ENCODE peak calls at places on chromosomes 12 and 14, in nine cellular contexts. F, C, T, U, N, X, K, Q and H are unnamed samples.

GRCh38 chr12:110836291-110836690 is 10.5 kb upstream of the CCDC63 start:
- DNase-seq in F (no peak), C (no peak), T (no peak), U (no peak), N (no peak), X (no peak), K (no peak), Q (no peak), H (no peak)

GRCh38 chr12:88299567-88300101 is 157.5 kb downstream of the TMTC3 start:
- DNase-seq in F (peak; percentile 18), C (no peak), T (no peak), U (peak; percentile 32), N (no peak), X (peak; percentile 98), K (no peak), Q (no peak), H (no peak)

GRCh38 chr12:52890417-52890816 is 14.5 kb downstream of the KRT8 start:
- DNase-seq in F (no peak), C (no peak), T (no peak), U (no peak), N (no peak), X (no peak), K (no peak), Q (no peak), H (no peak)

GRCh38 chr14:29805415-29806123 is 122.1 kb downstream of the PRKD1 start:
- DNase-seq in F (no peak), C (no peak), T (peak; percentile 76), U (peak; percentile 32), N (peak; percentile 71), X (peak; percentile 67), K (no peak), Q (no peak), H (peak; percentile 81)

GRCh38 chr12:106082216-106083175 is 56.3 kb downstream of the NUAK1 start:
- DNase-seq in F (no peak), C (no peak), T (no peak), U (peak; percentile 98), N (no peak), X (peak; percentile 57), K (no peak), Q (no peak), H (no peak)

GRCh38 chr12:1661553-1662335 is 29.1 kb upstream of the ADIPOR2 start:
- DNase-seq in F (peak; percentile 91), C (peak; percentile 97), T (peak; percentile 93), U (peak; percentile 52), N (peak; percentile 85), X (peak; percentile 96), K (peak; percentile 59), Q (peak; percentile 87), H (peak; percentile 96)

GRCh38 chr12:90174198-90174510 is 465.5 kb upstream of the ATP2B1 start:
- DNase-seq in F (no peak), C (no peak), T (no peak), U (no peak), N (no peak), X (peak; percentile 18), K (no peak), Q (no peak), H (no peak)

GRCh38 chr12:124167141-124167540 is 127.8 kb upstream of the RFLNA start:
- DNase-seq in F (no peak), C (no peak), T (no peak), U (no peak), N (no peak), X (no peak), K (no peak), Q (no peak), H (no peak)

GRCh38 chr14:84657866-84658385 is 872.0 kb upstream of the FLRT2 start:
- DNase-seq in F (no peak), C (no peak), T (no peak), U (no peak), N (no peak), X (no peak), K (no peak), Q (no peak), H (no peak)

GRCh38 chr14:51318777-51319176 is 78.7 kb downstream of the TMX1 start:
- DNase-seq in F (no peak), C (no peak), T (no peak), U (no peak), N (no peak), X (no peak), K (no peak), Q (no peak), H (no peak)